ENCODE peak calls at places on chromosomes 3 and 15, in nine cellular contexts. One of them, this sample, is unnamed. For H3K4me1, the result is how much of the 10 kb centered on the place peaks cover.

GRCh38 chr3:3766140-3766539 is 33.1 kb upstream of the LRRN1 start:
- DNase-seq in body of pancreas: no peak
- DNase-seq in esophagus squamous epithelium: no peak
- DNase-seq in cardiac muscle cell: no peak
- DNase-seq in transverse colon: no peak
- DNase-seq in breast epithelium: no peak
- DNase-seq in prostate gland: no peak
- DNase-seq in Panc1: no peak
- DNase-seq in neuronal stem cell: no peak
- DNase-seq in this sample: no peak

GRCh38 chr15:40536501-40536900 is 28.3 kb downstream of the CCDC32 start:
- DNase-seq in body of pancreas: no peak
- DNase-seq in esophagus squamous epithelium: no peak
- DNase-seq in cardiac muscle cell: peak
- DNase-seq in transverse colon: no peak
- DNase-seq in breast epithelium: no peak
- DNase-seq in prostate gland: no peak
- DNase-seq in Panc1: no peak
- DNase-seq in neuronal stem cell: no peak
- DNase-seq in this sample: no peak

GRCh38 chr15:80560601-80561025 is 134.5 kb upstream of the ABHD17C start:
- DNase-seq in body of pancreas: no peak
- DNase-seq in esophagus squamous epithelium: no peak
- DNase-seq in cardiac muscle cell: peak
- DNase-seq in transverse colon: no peak
- DNase-seq in breast epithelium: no peak
- DNase-seq in prostate gland: no peak
- DNase-seq in Panc1: no peak
- DNase-seq in neuronal stem cell: no peak
- DNase-seq in this sample: no peak

GRCh38 chr3:119630562-119631329 is 29.6 kb downstream of the POPDC2 start:
- DNase-seq in body of pancreas: peak
- DNase-seq in esophagus squamous epithelium: no peak
- DNase-seq in cardiac muscle cell: peak
- DNase-seq in transverse colon: no peak
- DNase-seq in breast epithelium: no peak
- DNase-seq in prostate gland: no peak
- DNase-seq in Panc1: no peak
- DNase-seq in neuronal stem cell: no peak
- DNase-seq in this sample: no peak

GRCh38 chr3:32437898-32438297 is 46.2 kb downstream of the CMTM7 start:
- DNase-seq in body of pancreas: no peak
- DNase-seq in esophagus squamous epithelium: no peak
- DNase-seq in cardiac muscle cell: no peak
- DNase-seq in transverse colon: no peak
- DNase-seq in breast epithelium: no peak
- DNase-seq in prostate gland: no peak
- DNase-seq in Panc1: no peak
- DNase-seq in neuronal stem cell: no peak
- DNase-seq in this sample: no peak

GRCh38 chr3:43707998-43708397 is 17.3 kb downstream of the ABHD5 start:
- DNase-seq in body of pancreas: no peak
- DNase-seq in esophagus squamous epithelium: no peak
- DNase-seq in cardiac muscle cell: peak
- DNase-seq in transverse colon: no peak
- DNase-seq in breast epithelium: no peak
- DNase-seq in prostate gland: no peak
- DNase-seq in Panc1: peak
- DNase-seq in neuronal stem cell: no peak
- DNase-seq in this sample: no peak

GRCh38 chr3:169460035-169460434 is 203.5 kb downstream of the MECOM start:
- DNase-seq in body of pancreas: no peak
- DNase-seq in esophagus squamous epithelium: no peak
- DNase-seq in cardiac muscle cell: peak
- DNase-seq in transverse colon: no peak
- DNase-seq in breast epithelium: no peak
- DNase-seq in prostate gland: no peak
- DNase-seq in Panc1: no peak
- DNase-seq in neuronal stem cell: no peak
- DNase-seq in this sample: no peak

GRCh38 chr3:172918165-172918564 is 167.6 kb downstream of the ECT2 start:
- DNase-seq in body of pancreas: peak
- DNase-seq in esophagus squamous epithelium: no peak
- DNase-seq in cardiac muscle cell: peak
- DNase-seq in transverse colon: no peak
- DNase-seq in breast epithelium: no peak
- DNase-seq in prostate gland: no peak
- DNase-seq in Panc1: no peak
- DNase-seq in neuronal stem cell: no peak
- DNase-seq in this sample: no peak

GRCh38 chr3:105807701-105808100 is 61.1 kb downstream of the CBLB start:
- DNase-seq in body of pancreas: no peak
- DNase-seq in esophagus squamous epithelium: no peak
- DNase-seq in cardiac muscle cell: no peak
- DNase-seq in transverse colon: no peak
- DNase-seq in breast epithelium: no peak
- DNase-seq in prostate gland: no peak
- DNase-seq in Panc1: no peak
- DNase-seq in neuronal stem cell: no peak
- DNase-seq in this sample: no peak
- H3K4me1 ChIP-seq in body of pancreas: under half
- H3K4me1 ChIP-seq in esophagus squamous epithelium: under half
- H3K4me1 ChIP-seq in cardiac muscle cell: under half
- H3K4me1 ChIP-seq in transverse colon: under half
- H3K4me1 ChIP-seq in breast epithelium: under half
- H3K4me1 ChIP-seq in prostate gland: under half
- H3K4me1 ChIP-seq in Panc1: under half
- H3K4me1 ChIP-seq in neuronal stem cell: under half
- H3K4me1 ChIP-seq in this sample: under half

DNA sequence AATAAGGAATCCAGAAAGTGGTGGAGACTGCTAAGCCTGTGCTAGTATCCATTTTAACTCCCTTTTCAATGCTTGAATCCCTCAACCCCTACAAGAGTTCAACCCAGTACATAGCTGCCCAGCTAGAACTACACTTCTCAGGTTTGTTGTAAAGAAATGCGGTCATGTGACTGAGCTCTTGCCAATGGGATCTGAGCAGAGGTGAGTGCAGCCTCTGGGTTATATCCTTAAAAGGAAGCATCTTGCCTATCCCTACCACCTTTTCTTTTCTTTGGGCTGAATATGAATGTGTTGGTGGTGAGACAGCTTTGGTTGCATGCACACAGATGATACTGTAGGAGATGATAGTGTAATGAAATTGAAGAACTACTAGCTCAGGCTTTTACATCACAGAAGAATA is 139.7 kb downstream of the CADPS start:
- DNase-seq in body of pancreas: no peak
- DNase-seq in esophagus squamous epithelium: no peak
- DNase-seq in cardiac muscle cell: no peak
- DNase-seq in transverse colon: no peak
- DNase-seq in breast epithelium: no peak
- DNase-seq in prostate gland: no peak
- DNase-seq in Panc1: no peak
- DNase-seq in neuronal stem cell: no peak
- DNase-seq in this sample: no peak
- H3K4me3 ChIP-seq in body of pancreas: no peak
- H3K4me3 ChIP-seq in esophagus squamous epithelium: no peak
- H3K4me3 ChIP-seq in cardiac muscle cell: no peak
- H3K4me3 ChIP-seq in transverse colon: no peak
- H3K4me3 ChIP-seq in breast epithelium: no peak
- H3K4me3 ChIP-seq in prostate gland: no peak
- H3K4me3 ChIP-seq in Panc1: no peak
- H3K4me3 ChIP-seq in neuronal stem cell: no peak
- H3K4me3 ChIP-seq in this sample: no peak

DNA sequence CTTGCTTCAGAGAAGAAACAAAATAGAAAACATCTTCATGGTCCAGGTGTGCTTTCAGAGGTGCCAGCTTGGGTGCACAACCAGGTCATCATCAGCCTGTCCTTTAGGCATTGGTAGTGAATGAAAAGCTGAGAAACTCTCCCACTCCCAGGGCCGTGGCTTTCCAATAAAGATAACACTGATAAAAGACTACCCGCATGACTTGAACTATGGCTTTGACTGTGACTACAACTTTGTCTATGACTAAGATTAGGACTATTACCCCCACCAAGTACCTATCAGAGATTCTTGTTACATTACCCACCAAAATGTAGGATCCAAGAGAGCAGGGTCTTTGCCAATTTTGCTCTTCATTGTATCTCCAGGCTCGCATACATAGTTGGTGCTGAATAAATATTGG is 115.2 kb downstream of the EDEM1 start:
- DNase-seq in body of pancreas: no peak
- DNase-seq in esophagus squamous epithelium: no peak
- DNase-seq in cardiac muscle cell: no peak
- DNase-seq in transverse colon: no peak
- DNase-seq in breast epithelium: no peak
- DNase-seq in prostate gland: no peak
- DNase-seq in Panc1: no peak
- DNase-seq in neuronal stem cell: no peak
- DNase-seq in this sample: no peak
- H3K4me1 ChIP-seq in body of pancreas: under half
- H3K4me1 ChIP-seq in esophagus squamous epithelium: under half
- H3K4me1 ChIP-seq in cardiac muscle cell: under half
- H3K4me1 ChIP-seq in transverse colon: under half
- H3K4me1 ChIP-seq in breast epithelium: under half
- H3K4me1 ChIP-seq in prostate gland: under half
- H3K4me1 ChIP-seq in Panc1: under half
- H3K4me1 ChIP-seq in neuronal stem cell: under half
- H3K4me1 ChIP-seq in this sample: under half

GRCh38 chr3:49883992-49884391 is 14.3 kb upstream of the CAMKV start:
- DNase-seq in body of pancreas: no peak
- DNase-seq in esophagus squamous epithelium: no peak
- DNase-seq in cardiac muscle cell: no peak
- DNase-seq in transverse colon: no peak
- DNase-seq in breast epithelium: no peak
- DNase-seq in prostate gland: no peak
- DNase-seq in Panc1: no peak
- DNase-seq in neuronal stem cell: no peak
- DNase-seq in this sample: no peak

GRCh38 chr3:49882182-49882581 is 12.5 kb upstream of the CAMKV start:
- DNase-seq in body of pancreas: no peak
- DNase-seq in esophagus squamous epithelium: no peak
- DNase-seq in cardiac muscle cell: no peak
- DNase-seq in transverse colon: no peak
- DNase-seq in breast epithelium: no peak
- DNase-seq in prostate gland: no peak
- DNase-seq in Panc1: no peak
- DNase-seq in neuronal stem cell: no peak
- DNase-seq in this sample: no peak

GRCh38 chr3:49878686-49879085 is 9.0 kb upstream of the CAMKV start:
- DNase-seq in body of pancreas: no peak
- DNase-seq in esophagus squamous epithelium: no peak
- DNase-seq in cardiac muscle cell: no peak
- DNase-seq in transverse colon: no peak
- DNase-seq in breast epithelium: no peak
- DNase-seq in prostate gland: no peak
- DNase-seq in Panc1: no peak
- DNase-seq in neuronal stem cell: no peak
- DNase-seq in this sample: no peak

GRCh38 chr3:49879721-49880120 is 10.0 kb upstream of the CAMKV start:
- DNase-seq in body of pancreas: no peak
- DNase-seq in esophagus squamous epithelium: no peak
- DNase-seq in cardiac muscle cell: no peak
- DNase-seq in transverse colon: no peak
- DNase-seq in breast epithelium: no peak
- DNase-seq in prostate gland: no peak
- DNase-seq in Panc1: no peak
- DNase-seq in neuronal stem cell: no peak
- DNase-seq in this sample: no peak

GRCh38 chr3:49880581-49881328 is 11.0 kb upstream of the CAMKV start:
- DNase-seq in body of pancreas: no peak
- DNase-seq in esophagus squamous epithelium: no peak
- DNase-seq in cardiac muscle cell: no peak
- DNase-seq in transverse colon: no peak
- DNase-seq in breast epithelium: no peak
- DNase-seq in prostate gland: no peak
- DNase-seq in Panc1: no peak
- DNase-seq in neuronal stem cell: peak
- DNase-seq in this sample: no peak
- H3K4me3 ChIP-seq in body of pancreas: no peak
- H3K4me3 ChIP-seq in esophagus squamous epithelium: no peak
- H3K4me3 ChIP-seq in cardiac muscle cell: no peak
- H3K4me3 ChIP-seq in transverse colon: no peak
- H3K4me3 ChIP-seq in breast epithelium: no peak
- H3K4me3 ChIP-seq in prostate gland: no peak
- H3K4me3 ChIP-seq in Panc1: no peak
- H3K4me3 ChIP-seq in neuronal stem cell: peak
- H3K4me3 ChIP-seq in this sample: no peak

GRCh38 chr3:46869440-46869839 is 6.2 kb upstream of the MYL3 start:
- DNase-seq in body of pancreas: no peak
- DNase-seq in esophagus squamous epithelium: no peak
- DNase-seq in cardiac muscle cell: no peak
- DNase-seq in transverse colon: no peak
- DNase-seq in breast epithelium: no peak
- DNase-seq in prostate gland: no peak
- DNase-seq in Panc1: no peak
- DNase-seq in neuronal stem cell: no peak
- DNase-seq in this sample: no peak
- H3K4me1 ChIP-seq in body of pancreas: under half
- H3K4me1 ChIP-seq in esophagus squamous epithelium: under half
- H3K4me1 ChIP-seq in cardiac muscle cell: half or more
- H3K4me1 ChIP-seq in transverse colon: under half
- H3K4me1 ChIP-seq in breast epithelium: under half
- H3K4me1 ChIP-seq in prostate gland: under half
- H3K4me1 ChIP-seq in Panc1: under half
- H3K4me1 ChIP-seq in neuronal stem cell: under half
- H3K4me1 ChIP-seq in this sample: under half

GRCh38 chr3:81723732-81724313 is 37.6 kb downstream of the GBE1 start:
- DNase-seq in body of pancreas: no peak
- DNase-seq in esophagus squamous epithelium: no peak
- DNase-seq in cardiac muscle cell: peak
- DNase-seq in transverse colon: no peak
- DNase-seq in breast epithelium: no peak
- DNase-seq in prostate gland: no peak
- DNase-seq in Panc1: no peak
- DNase-seq in neuronal stem cell: no peak
- DNase-seq in this sample: no peak
- H3K4me3 ChIP-seq in body of pancreas: no peak
- H3K4me3 ChIP-seq in esophagus squamous epithelium: no peak
- H3K4me3 ChIP-seq in cardiac muscle cell: no peak
- H3K4me3 ChIP-seq in transverse colon: no peak
- H3K4me3 ChIP-seq in breast epithelium: no peak
- H3K4me3 ChIP-seq in prostate gland: no peak
- H3K4me3 ChIP-seq in Panc1: no peak
- H3K4me3 ChIP-seq in neuronal stem cell: peak
- H3K4me3 ChIP-seq in this sample: no peak

DNA sequence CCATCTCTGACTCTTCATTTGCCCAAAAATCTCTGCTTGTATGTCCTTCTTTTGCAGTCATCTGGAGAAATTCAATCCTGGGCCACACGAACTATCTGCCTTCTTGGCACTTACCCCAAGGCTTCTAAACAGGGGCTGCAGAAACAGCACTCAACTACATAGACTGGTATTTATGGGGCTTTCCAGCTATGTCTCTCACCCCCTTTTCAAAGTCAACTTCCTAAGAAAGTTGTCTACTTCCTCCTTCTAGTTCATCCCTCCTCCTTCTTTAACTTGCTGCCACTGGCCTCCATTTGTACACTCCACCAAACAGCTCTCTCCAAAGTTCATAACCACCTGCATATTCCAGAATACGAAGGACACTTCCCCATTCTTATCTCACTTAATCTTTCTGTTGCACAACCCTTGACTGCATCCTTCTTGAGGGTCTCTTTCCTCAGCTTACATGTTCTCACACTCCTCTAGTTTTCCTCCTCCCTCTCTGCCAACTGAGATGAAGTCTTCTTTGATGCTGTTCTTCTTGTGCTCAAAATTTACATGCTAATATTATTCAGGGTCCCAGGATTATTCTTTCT is 55.2 kb downstream of the PLD1 start:
- DNase-seq in body of pancreas: no peak
- DNase-seq in esophagus squamous epithelium: no peak
- DNase-seq in cardiac muscle cell: no peak
- DNase-seq in transverse colon: no peak
- DNase-seq in breast epithelium: no peak
- DNase-seq in prostate gland: no peak
- DNase-seq in Panc1: no peak
- DNase-seq in neuronal stem cell: no peak
- DNase-seq in this sample: no peak
- H3K4me1 ChIP-seq in body of pancreas: under half
- H3K4me1 ChIP-seq in esophagus squamous epithelium: under half
- H3K4me1 ChIP-seq in cardiac muscle cell: under half
- H3K4me1 ChIP-seq in transverse colon: under half
- H3K4me1 ChIP-seq in breast epithelium: under half
- H3K4me1 ChIP-seq in prostate gland: under half
- H3K4me1 ChIP-seq in Panc1: under half
- H3K4me1 ChIP-seq in neuronal stem cell: under half
- H3K4me1 ChIP-seq in this sample: under half